ENCODE peak calls at places on chromosomes 2 and 18, in seven cellular contexts. One of them, this sample, is unnamed.

GRCh38 chr2:241228860-241229516 is 40.5 kb downstream of the ANO7 start:
- DNase-seq in hepatocyte: no peak
- DNase-seq in neural progenitor cell: no peak
- DNase-seq in tibial artery: no peak
- DNase-seq in Peyer's patch: no peak
- DNase-seq in CD4-positive, alpha-beta T cell: no peak
- DNase-seq in A549: no peak
- DNase-seq in this sample: no peak

GRCh38 chr2:20366672-20367116 is 16.1 kb upstream of the PUM2 start:
- DNase-seq in hepatocyte: no peak
- DNase-seq in tibial artery: no peak
- DNase-seq in A549: no peak
- DNase-seq in Peyer's patch: no peak
- DNase-seq in CD4-positive, alpha-beta T cell: no peak
- DNase-seq in neural progenitor cell: no peak
- DNase-seq in this sample: peak; percentile 94

GRCh38 chr18:13756261-13756660 is 29.8 kb downstream of the RNMT start:
- DNase-seq in A549: no peak
- DNase-seq in hepatocyte: no peak
- DNase-seq in tibial artery: no peak
- DNase-seq in neural progenitor cell: no peak
- DNase-seq in Peyer's patch: no peak
- DNase-seq in CD4-positive, alpha-beta T cell: no peak
- DNase-seq in this sample: no peak

GRCh38 chr2:235053649-235054048 is 101.8 kb downstream of the SH3BP4 start:
- DNase-seq in neural progenitor cell: no peak
- DNase-seq in hepatocyte: no peak
- DNase-seq in tibial artery: peak; percentile 27
- DNase-seq in CD4-positive, alpha-beta T cell: no peak
- DNase-seq in A549: no peak
- DNase-seq in Peyer's patch: peak; percentile 34
- DNase-seq in this sample: no peak

GRCh38 chr2:58853420-58853819 is 612.3 kb upstream of the FANCL start:
- DNase-seq in tibial artery: no peak
- DNase-seq in CD4-positive, alpha-beta T cell: no peak
- DNase-seq in A549: no peak
- DNase-seq in neural progenitor cell: peak; percentile 10
- DNase-seq in hepatocyte: no peak
- DNase-seq in Peyer's patch: no peak
- DNase-seq in this sample: no peak

GRCh38 chr2:202104286-202104870 is 31.3 kb downstream of the KIAA2012 start:
- DNase-seq in Peyer's patch: peak; percentile 68
- DNase-seq in neural progenitor cell: peak; percentile 66
- DNase-seq in hepatocyte: peak; percentile 65
- DNase-seq in tibial artery: no peak
- DNase-seq in A549: peak; percentile 31
- DNase-seq in CD4-positive, alpha-beta T cell: no peak
- DNase-seq in this sample: no peak

GRCh38 chr2:118431586-118431985 is 343.3 kb downstream of the INSIG2 start:
- DNase-seq in tibial artery: no peak
- DNase-seq in Peyer's patch: no peak
- DNase-seq in A549: no peak
- DNase-seq in neural progenitor cell: no peak
- DNase-seq in hepatocyte: no peak
- DNase-seq in CD4-positive, alpha-beta T cell: no peak
- DNase-seq in this sample: no peak

GRCh38 chr2:161412346-161412745 is 3.8 kb upstream of the TBR1 start:
- DNase-seq in Peyer's patch: no peak
- DNase-seq in neural progenitor cell: no peak
- DNase-seq in tibial artery: no peak
- DNase-seq in CD4-positive, alpha-beta T cell: no peak
- DNase-seq in hepatocyte: no peak
- DNase-seq in A549: no peak
- DNase-seq in this sample: no peak

GRCh38 chr2:171878481-171878993 is 15.5 kb downstream of the SLC25A12 start:
- DNase-seq in neural progenitor cell: no peak
- DNase-seq in A549: no peak
- DNase-seq in CD4-positive, alpha-beta T cell: no peak
- DNase-seq in Peyer's patch: no peak
- DNase-seq in tibial artery: no peak
- DNase-seq in hepatocyte: peak; percentile 28
- DNase-seq in this sample: no peak

GRCh38 chr2:160381425-160381951 is 112.1 kb downstream of the RBMS1 start:
- DNase-seq in Peyer's patch: no peak
- DNase-seq in CD4-positive, alpha-beta T cell: no peak
- DNase-seq in neural progenitor cell: no peak
- DNase-seq in tibial artery: no peak
- DNase-seq in hepatocyte: no peak
- DNase-seq in A549: no peak
- DNase-seq in this sample: no peak

GRCh38 chr2:231245253-231246094 is 47.0 kb downstream of the ARMC9 start:
- DNase-seq in hepatocyte: no peak
- DNase-seq in A549: no peak
- DNase-seq in Peyer's patch: peak; percentile 69
- DNase-seq in tibial artery: no peak
- DNase-seq in CD4-positive, alpha-beta T cell: no peak
- DNase-seq in neural progenitor cell: no peak
- DNase-seq in this sample: no peak

GRCh38 chr2:190837417-190837816 is 43.2 kb upstream of the GLS start:
- DNase-seq in tibial artery: no peak
- DNase-seq in Peyer's patch: no peak
- DNase-seq in A549: no peak
- DNase-seq in CD4-positive, alpha-beta T cell: no peak
- DNase-seq in neural progenitor cell: no peak
- DNase-seq in hepatocyte: no peak
- DNase-seq in this sample: peak; percentile 61

GRCh38 chr2:28665041-28665704 is 86.5 kb upstream of the PPP1CB start:
- DNase-seq in neural progenitor cell: peak; percentile 29
- DNase-seq in A549: no peak
- DNase-seq in tibial artery: peak; percentile 94
- DNase-seq in Peyer's patch: peak; percentile 60
- DNase-seq in CD4-positive, alpha-beta T cell: no peak
- DNase-seq in hepatocyte: peak; percentile 83
- DNase-seq in this sample: no peak

GRCh38 chr2:31233216-31233615 is 736 bp upstream of the EHD3 start:
- DNase-seq in hepatocyte: no peak
- DNase-seq in Peyer's patch: no peak
- DNase-seq in neural progenitor cell: no peak
- DNase-seq in CD4-positive, alpha-beta T cell: no peak
- DNase-seq in A549: no peak
- DNase-seq in tibial artery: no peak
- DNase-seq in this sample: no peak

GRCh38 chr2:16105178-16105663 is 164.9 kb downstream of the MYCN start:
- DNase-seq in neural progenitor cell: peak; percentile 66
- DNase-seq in tibial artery: no peak
- DNase-seq in Peyer's patch: no peak
- DNase-seq in A549: no peak
- DNase-seq in CD4-positive, alpha-beta T cell: no peak
- DNase-seq in hepatocyte: no peak
- DNase-seq in this sample: no peak
- H3K27ac ChIP-seq in neural progenitor cell: peak overlapping the region; percentile 44
- H3K27ac ChIP-seq in tibial artery: no peak overlapping the region
- H3K27ac ChIP-seq in Peyer's patch: no peak overlapping the region
- H3K27ac ChIP-seq in A549: peak overlapping the region; percentile 34
- H3K27ac ChIP-seq in CD4-positive, alpha-beta T cell: no peak overlapping the region
- H3K27ac ChIP-seq in hepatocyte: peak overlapping the region; percentile 86
- H3K27ac ChIP-seq in this sample: no peak overlapping the region

GRCh38 chr2:113390133-113390849 is 47.2 kb upstream of the ZNG1B start:
- DNase-seq in A549: peak; percentile 14
- DNase-seq in tibial artery: no peak
- DNase-seq in Peyer's patch: peak; percentile 76
- DNase-seq in neural progenitor cell: peak; percentile 89
- DNase-seq in hepatocyte: peak; percentile 91
- DNase-seq in CD4-positive, alpha-beta T cell: peak; percentile 27
- DNase-seq in this sample: no peak
- H3K27ac ChIP-seq in A549: peak overlapping the region; percentile 59
- H3K27ac ChIP-seq in tibial artery: no peak overlapping the region
- H3K27ac ChIP-seq in Peyer's patch: peak overlapping the region; percentile 68
- H3K27ac ChIP-seq in neural progenitor cell: no peak overlapping the region
- H3K27ac ChIP-seq in hepatocyte: no peak overlapping the region
- H3K27ac ChIP-seq in CD4-positive, alpha-beta T cell: no peak overlapping the region
- H3K27ac ChIP-seq in this sample: no peak overlapping the region

GRCh38 chr18:74289946-74290478 is 1.8 kb downstream of the CYB5A start:
- DNase-seq in hepatocyte: no peak
- DNase-seq in tibial artery: no peak
- DNase-seq in CD4-positive, alpha-beta T cell: no peak
- DNase-seq in Peyer's patch: no peak
- DNase-seq in neural progenitor cell: no peak
- DNase-seq in A549: no peak
- DNase-seq in this sample: no peak

GRCh38 chr18:74288730-74289129 is 3.0 kb downstream of the CYB5A start:
- DNase-seq in neural progenitor cell: no peak
- DNase-seq in A549: no peak
- DNase-seq in tibial artery: no peak
- DNase-seq in CD4-positive, alpha-beta T cell: no peak
- DNase-seq in Peyer's patch: no peak
- DNase-seq in hepatocyte: no peak
- DNase-seq in this sample: no peak

GRCh38 chr18:74289137-74289536 is 2.6 kb downstream of the CYB5A start:
- DNase-seq in hepatocyte: no peak
- DNase-seq in Peyer's patch: no peak
- DNase-seq in A549: no peak
- DNase-seq in tibial artery: no peak
- DNase-seq in CD4-positive, alpha-beta T cell: no peak
- DNase-seq in neural progenitor cell: no peak
- DNase-seq in this sample: no peak

GRCh38 chr18:74286106-74286856 is 5.5 kb downstream of the CYB5A start:
- DNase-seq in CD4-positive, alpha-beta T cell: no peak
- DNase-seq in neural progenitor cell: no peak
- DNase-seq in tibial artery: no peak
- DNase-seq in A549: no peak
- DNase-seq in Peyer's patch: no peak
- DNase-seq in hepatocyte: no peak
- DNase-seq in this sample: no peak

DNA sequence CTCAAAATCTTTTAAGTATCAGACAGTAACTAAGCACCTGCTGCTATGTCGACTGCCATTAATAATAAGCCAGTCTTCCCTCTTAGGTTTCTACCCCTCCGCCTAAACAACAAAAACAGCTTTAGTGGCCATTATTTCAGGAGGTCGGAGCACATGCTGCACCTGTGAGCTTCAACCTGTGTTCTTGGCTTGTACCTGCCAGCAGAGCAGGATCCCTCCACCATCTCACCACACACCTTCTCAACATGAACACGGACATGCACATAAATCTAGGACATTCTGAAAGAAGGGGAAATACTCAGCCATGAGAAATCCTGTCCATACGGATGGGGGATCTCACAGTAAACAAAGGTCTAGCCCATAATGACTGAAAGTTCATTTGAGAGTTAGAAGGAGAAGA is 3.7 kb downstream of the CYB5A start:
- DNase-seq in neural progenitor cell: no peak
- DNase-seq in tibial artery: no peak
- DNase-seq in hepatocyte: no peak
- DNase-seq in Peyer's patch: no peak
- DNase-seq in CD4-positive, alpha-beta T cell: no peak
- DNase-seq in A549: no peak
- DNase-seq in this sample: no peak
- H3K27ac ChIP-seq in neural progenitor cell: no peak overlapping the region
- H3K27ac ChIP-seq in tibial artery: no peak overlapping the region
- H3K27ac ChIP-seq in hepatocyte: peak overlapping the region; percentile 71
- H3K27ac ChIP-seq in Peyer's patch: no peak overlapping the region
- H3K27ac ChIP-seq in CD4-positive, alpha-beta T cell: no peak overlapping the region
- H3K27ac ChIP-seq in A549: peak overlapping the region; percentile 95
- H3K27ac ChIP-seq in this sample: no peak overlapping the region

GRCh38 chr2:67917332-67918054 is 145.3 kb downstream of the C1D start:
- DNase-seq in hepatocyte: no peak
- DNase-seq in neural progenitor cell: no peak
- DNase-seq in A549: peak; percentile 28
- DNase-seq in tibial artery: no peak
- DNase-seq in CD4-positive, alpha-beta T cell: no peak
- DNase-seq in Peyer's patch: no peak
- DNase-seq in this sample: peak; percentile 55
- H3K27ac ChIP-seq in hepatocyte: no peak overlapping the region
- H3K27ac ChIP-seq in neural progenitor cell: no peak overlapping the region
- H3K27ac ChIP-seq in A549: peak overlapping the region; percentile 61
- H3K27ac ChIP-seq in tibial artery: peak overlapping the region; percentile 67
- H3K27ac ChIP-seq in CD4-positive, alpha-beta T cell: no peak overlapping the region
- H3K27ac ChIP-seq in Peyer's patch: no peak overlapping the region
- H3K27ac ChIP-seq in this sample: peak overlapping the region; percentile 94

DNA sequence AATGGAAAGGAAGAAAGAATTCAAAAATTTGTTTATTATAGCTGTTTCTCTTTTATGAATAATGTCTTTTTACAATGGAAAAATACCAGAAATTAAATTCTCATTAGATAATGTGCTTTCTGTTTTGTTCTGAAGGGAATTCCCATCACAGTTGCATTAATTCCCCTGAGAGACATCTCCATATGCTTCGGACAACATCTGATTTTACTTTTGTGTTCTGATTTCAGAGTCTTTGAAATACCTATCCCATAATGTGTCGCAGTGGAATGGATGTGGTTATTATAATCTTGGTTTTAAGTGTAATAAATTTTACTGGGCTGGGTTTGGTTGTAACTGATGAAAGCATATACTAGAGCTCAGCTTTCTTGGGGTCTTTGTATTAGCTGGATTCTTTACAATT is 12.5 kb downstream of the SPTBN1 start:
- DNase-seq in Peyer's patch: no peak
- DNase-seq in hepatocyte: no peak
- DNase-seq in tibial artery: no peak
- DNase-seq in CD4-positive, alpha-beta T cell: no peak
- DNase-seq in neural progenitor cell: no peak
- DNase-seq in A549: no peak
- DNase-seq in this sample: no peak
- H3K27ac ChIP-seq in Peyer's patch: no peak overlapping the region
- H3K27ac ChIP-seq in hepatocyte: peak overlapping the region; percentile 83
- H3K27ac ChIP-seq in tibial artery: no peak overlapping the region
- H3K27ac ChIP-seq in CD4-positive, alpha-beta T cell: no peak overlapping the region
- H3K27ac ChIP-seq in neural progenitor cell: no peak overlapping the region
- H3K27ac ChIP-seq in A549: no peak overlapping the region
- H3K27ac ChIP-seq in this sample: no peak overlapping the region

DNA sequence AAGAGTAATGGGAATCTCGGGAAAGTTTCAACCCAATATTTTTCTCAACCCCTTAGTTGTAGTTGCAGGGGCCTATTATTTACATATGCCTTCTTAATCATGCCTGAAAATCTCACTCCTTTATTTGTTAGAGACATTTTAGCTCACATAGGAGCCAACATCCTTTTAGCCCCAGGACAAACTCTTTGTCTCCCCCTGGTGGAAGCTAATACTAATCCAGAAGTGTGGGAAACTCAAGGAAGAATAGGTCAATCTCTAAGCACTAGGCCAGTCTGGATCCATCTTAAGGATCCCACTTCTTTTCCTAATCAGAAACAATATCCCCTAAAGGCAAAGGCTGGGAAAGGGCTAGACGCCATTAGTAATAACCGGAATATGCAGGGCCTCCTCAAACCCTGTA is 550.9 kb upstream of the PKDCC start:
- DNase-seq in A549: no peak
- DNase-seq in CD4-positive, alpha-beta T cell: no peak
- DNase-seq in neural progenitor cell: no peak
- DNase-seq in Peyer's patch: no peak
- DNase-seq in hepatocyte: no peak
- DNase-seq in tibial artery: no peak
- DNase-seq in this sample: no peak
- H3K27ac ChIP-seq in A549: no peak overlapping the region
- H3K27ac ChIP-seq in CD4-positive, alpha-beta T cell: no peak overlapping the region
- H3K27ac ChIP-seq in neural progenitor cell: no peak overlapping the region
- H3K27ac ChIP-seq in Peyer's patch: no peak overlapping the region
- H3K27ac ChIP-seq in hepatocyte: no peak overlapping the region
- H3K27ac ChIP-seq in tibial artery: no peak overlapping the region
- H3K27ac ChIP-seq in this sample: no peak overlapping the region

GRCh38 chr18:23718731-23719130 is 29.5 kb downstream of the LAMA3 start:
- DNase-seq in tibial artery: no peak
- DNase-seq in neural progenitor cell: no peak
- DNase-seq in CD4-positive, alpha-beta T cell: no peak
- DNase-seq in Peyer's patch: no peak
- DNase-seq in hepatocyte: no peak
- DNase-seq in A549: no peak
- DNase-seq in this sample: no peak
- H3K27ac ChIP-seq in tibial artery: no peak overlapping the region
- H3K27ac ChIP-seq in neural progenitor cell: no peak overlapping the region
- H3K27ac ChIP-seq in CD4-positive, alpha-beta T cell: no peak overlapping the region
- H3K27ac ChIP-seq in Peyer's patch: no peak overlapping the region
- H3K27ac ChIP-seq in hepatocyte: no peak overlapping the region
- H3K27ac ChIP-seq in A549: peak overlapping the region; percentile 73
- H3K27ac ChIP-seq in this sample: peak overlapping the region; percentile 89